ENCODE peak calls at places on chromosome 2, in nine cellular contexts. One of them, this sample, is unnamed.

GRCh38 chr2:240791211-240791800 is 28.7 kb downstream of the KIF1A start:
- DNase-seq in small intestine: no peak
- DNase-seq in brain microvascular endothelial cell: no peak
- DNase-seq in HCT116: no peak
- DNase-seq in adrenal gland: no peak
- DNase-seq in right atrium auricular region: no peak
- DNase-seq in BJ: no peak
- DNase-seq in cardiac muscle cell: no peak
- DNase-seq in lower lobe of right lung: no peak
- DNase-seq in this sample: no peak

GRCh38 chr2:42860518-42861094 is 68.2 kb upstream of the HAAO start:
- DNase-seq in right atrium auricular region: no peak
- DNase-seq in small intestine: no peak
- DNase-seq in adrenal gland: no peak
- DNase-seq in BJ: no peak
- DNase-seq in cardiac muscle cell: no peak
- DNase-seq in HCT116: no peak
- DNase-seq in brain microvascular endothelial cell: no peak
- DNase-seq in lower lobe of right lung: no peak
- DNase-seq in this sample: no peak

GRCh38 chr2:144999040-144999875 is 479.3 kb upstream of the ZEB2 start:
- DNase-seq in cardiac muscle cell: no peak
- DNase-seq in right atrium auricular region: peak; percentile 65
- DNase-seq in HCT116: no peak
- DNase-seq in brain microvascular endothelial cell: peak; percentile 46
- DNase-seq in lower lobe of right lung: no peak
- DNase-seq in BJ: no peak
- DNase-seq in adrenal gland: no peak
- DNase-seq in small intestine: no peak
- DNase-seq in this sample: no peak

GRCh38 chr2:21181957-21182356 is 58.2 kb downstream of the TDRD15 start:
- DNase-seq in BJ: no peak
- DNase-seq in small intestine: no peak
- DNase-seq in HCT116: no peak
- DNase-seq in adrenal gland: no peak
- DNase-seq in cardiac muscle cell: no peak
- DNase-seq in brain microvascular endothelial cell: no peak
- DNase-seq in lower lobe of right lung: no peak
- DNase-seq in right atrium auricular region: no peak
- DNase-seq in this sample: no peak

GRCh38 chr2:106197878-106198277 is 3.8 kb upstream of the UXS1 start:
- DNase-seq in cardiac muscle cell: peak; percentile 21
- DNase-seq in adrenal gland: no peak
- DNase-seq in HCT116: no peak
- DNase-seq in lower lobe of right lung: no peak
- DNase-seq in BJ: peak; percentile 93
- DNase-seq in brain microvascular endothelial cell: peak; percentile 93
- DNase-seq in right atrium auricular region: no peak
- DNase-seq in small intestine: no peak
- DNase-seq in this sample: no peak

GRCh38 chr2:132670104-132670960 is at the start of gene LYPD1:
- DNase-seq in right atrium auricular region: no peak
- DNase-seq in adrenal gland: no peak
- DNase-seq in HCT116: no peak
- DNase-seq in small intestine: peak; percentile 9
- DNase-seq in lower lobe of right lung: peak; percentile 46
- DNase-seq in brain microvascular endothelial cell: no peak
- DNase-seq in BJ: no peak
- DNase-seq in cardiac muscle cell: peak; percentile 34
- DNase-seq in this sample: peak; percentile 67

GRCh38 chr2:96618599-96619283 is 19.4 kb downstream of the KANSL3 start:
- DNase-seq in BJ: no peak
- DNase-seq in lower lobe of right lung: no peak
- DNase-seq in HCT116: no peak
- DNase-seq in small intestine: no peak
- DNase-seq in adrenal gland: no peak
- DNase-seq in right atrium auricular region: no peak
- DNase-seq in cardiac muscle cell: no peak
- DNase-seq in brain microvascular endothelial cell: no peak
- DNase-seq in this sample: no peak

GRCh38 chr2:51329512-51329911 is 297.6 kb upstream of the NRXN1 start:
- DNase-seq in brain microvascular endothelial cell: no peak
- DNase-seq in cardiac muscle cell: no peak
- DNase-seq in adrenal gland: no peak
- DNase-seq in lower lobe of right lung: no peak
- DNase-seq in BJ: no peak
- DNase-seq in HCT116: no peak
- DNase-seq in small intestine: no peak
- DNase-seq in right atrium auricular region: no peak
- DNase-seq in this sample: no peak

GRCh38 chr2:150605664-150606063 is 118.2 kb upstream of the RND3 start:
- DNase-seq in right atrium auricular region: no peak
- DNase-seq in small intestine: no peak
- DNase-seq in adrenal gland: no peak
- DNase-seq in lower lobe of right lung: no peak
- DNase-seq in cardiac muscle cell: no peak
- DNase-seq in brain microvascular endothelial cell: no peak
- DNase-seq in HCT116: no peak
- DNase-seq in BJ: no peak
- DNase-seq in this sample: no peak

GRCh38 chr2:40120957-40121356 is 330.9 kb downstream of the SLC8A1 start:
- DNase-seq in BJ: no peak
- DNase-seq in cardiac muscle cell: no peak
- DNase-seq in brain microvascular endothelial cell: no peak
- DNase-seq in small intestine: no peak
- DNase-seq in HCT116: no peak
- DNase-seq in right atrium auricular region: no peak
- DNase-seq in adrenal gland: no peak
- DNase-seq in lower lobe of right lung: no peak
- DNase-seq in this sample: no peak

GRCh38 chr2:216540920-216541319 is 42.3 kb downstream of the RPL37A start:
- DNase-seq in right atrium auricular region: no peak
- DNase-seq in brain microvascular endothelial cell: no peak
- DNase-seq in adrenal gland: no peak
- DNase-seq in cardiac muscle cell: no peak
- DNase-seq in lower lobe of right lung: no peak
- DNase-seq in HCT116: no peak
- DNase-seq in small intestine: no peak
- DNase-seq in BJ: no peak
- DNase-seq in this sample: no peak

GRCh38 chr2:100702444-100703134 is 117.3 kb upstream of the NPAS2 start:
- DNase-seq in cardiac muscle cell: no peak
- DNase-seq in lower lobe of right lung: no peak
- DNase-seq in BJ: no peak
- DNase-seq in small intestine: no peak
- DNase-seq in brain microvascular endothelial cell: no peak
- DNase-seq in adrenal gland: no peak
- DNase-seq in HCT116: no peak
- DNase-seq in right atrium auricular region: peak; percentile 32
- DNase-seq in this sample: no peak

DNA sequence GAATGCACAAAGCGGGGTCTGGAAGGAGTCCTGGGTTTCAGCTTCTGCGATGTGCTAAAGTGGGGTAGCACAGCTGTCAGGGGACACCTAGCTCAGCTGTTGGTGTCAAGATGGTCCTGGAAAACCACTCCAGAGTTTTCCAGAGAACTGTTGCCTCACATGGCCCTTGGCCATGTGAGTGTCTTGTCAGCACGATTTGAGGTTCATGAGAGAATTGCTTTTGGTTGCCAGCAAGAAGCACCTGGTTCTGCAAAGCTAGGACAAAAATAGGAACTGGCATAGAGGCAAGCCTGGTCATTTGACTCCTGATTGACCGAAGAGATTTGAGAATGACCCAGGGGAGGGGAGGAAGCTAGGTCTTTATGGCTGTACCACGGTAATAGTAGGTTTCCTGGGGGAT is 50.4 kb upstream of the CTLA4 start:
- DNase-seq in adrenal gland: no peak
- DNase-seq in brain microvascular endothelial cell: no peak
- DNase-seq in small intestine: no peak
- DNase-seq in BJ: no peak
- DNase-seq in lower lobe of right lung: no peak
- DNase-seq in right atrium auricular region: no peak
- DNase-seq in cardiac muscle cell: no peak
- DNase-seq in HCT116: no peak
- DNase-seq in this sample: no peak
- H3K36me3 ChIP-seq in adrenal gland: no peaks in the 10 kb centered on the region
- H3K36me3 ChIP-seq in brain microvascular endothelial cell: no peaks in the 10 kb centered on the region
- H3K36me3 ChIP-seq in small intestine: no peaks in the 10 kb centered on the region
- H3K36me3 ChIP-seq in BJ: no peaks in the 10 kb centered on the region
- H3K36me3 ChIP-seq in lower lobe of right lung: no peaks in the 10 kb centered on the region
- H3K36me3 ChIP-seq in right atrium auricular region: no peaks in the 10 kb centered on the region
- H3K36me3 ChIP-seq in cardiac muscle cell: no peaks in the 10 kb centered on the region
- H3K36me3 ChIP-seq in HCT116: no peaks in the 10 kb centered on the region
- H3K36me3 ChIP-seq in this sample: no peaks in the 10 kb centered on the region

DNA sequence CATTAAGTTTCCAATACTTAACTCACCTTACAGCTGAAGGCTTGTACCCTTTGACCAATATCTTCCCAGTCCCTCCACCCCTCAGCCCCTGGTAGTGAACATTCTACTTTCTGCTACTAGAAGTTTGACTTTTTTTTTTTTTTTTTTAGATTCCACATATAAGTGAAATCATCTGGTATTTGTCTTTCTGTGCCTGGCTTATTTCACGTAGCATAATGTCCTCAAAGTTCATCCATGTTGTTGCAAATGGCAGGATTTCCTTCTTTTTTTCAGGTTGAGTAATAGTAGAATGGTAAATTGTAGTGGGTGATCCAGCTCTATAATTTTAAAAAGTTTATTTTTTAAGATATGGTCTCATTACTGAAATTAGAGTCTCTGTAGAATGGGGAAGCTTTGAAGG is 316.0 kb downstream of the MTX2 start:
- DNase-seq in HCT116: no peak
- DNase-seq in small intestine: no peak
- DNase-seq in brain microvascular endothelial cell: no peak
- DNase-seq in BJ: no peak
- DNase-seq in cardiac muscle cell: no peak
- DNase-seq in adrenal gland: no peak
- DNase-seq in right atrium auricular region: no peak
- DNase-seq in lower lobe of right lung: no peak
- DNase-seq in this sample: no peak
- H3K36me3 ChIP-seq in HCT116: no peaks in the 10 kb centered on the region
- H3K36me3 ChIP-seq in small intestine: no peaks in the 10 kb centered on the region
- H3K36me3 ChIP-seq in brain microvascular endothelial cell: no peaks in the 10 kb centered on the region
- H3K36me3 ChIP-seq in BJ: no peaks in the 10 kb centered on the region
- H3K36me3 ChIP-seq in cardiac muscle cell: no peaks in the 10 kb centered on the region
- H3K36me3 ChIP-seq in adrenal gland: no peaks in the 10 kb centered on the region
- H3K36me3 ChIP-seq in right atrium auricular region: no peaks in the 10 kb centered on the region
- H3K36me3 ChIP-seq in lower lobe of right lung: no peaks in the 10 kb centered on the region
- H3K36me3 ChIP-seq in this sample: no peaks in the 10 kb centered on the region

DNA sequence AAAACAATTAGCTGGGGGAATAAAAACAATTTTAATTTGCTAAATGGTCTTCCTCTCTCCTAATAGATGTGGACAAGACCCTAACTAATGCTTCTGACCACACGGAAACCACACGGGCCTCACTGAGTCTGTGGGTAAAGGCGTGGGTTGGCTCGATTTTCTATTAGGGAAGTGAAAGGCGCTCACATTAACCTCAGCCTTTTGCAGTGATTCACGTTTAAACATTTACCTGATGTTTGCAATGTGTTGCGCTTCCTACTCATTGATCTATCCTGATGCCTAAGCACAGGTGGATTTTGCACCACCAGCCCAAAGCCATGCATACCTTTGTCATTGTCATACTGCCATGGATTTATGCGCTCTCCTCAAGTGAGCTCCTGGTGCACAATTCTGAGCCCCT is 35.6 kb upstream of the NRP2 start:
- DNase-seq in HCT116: no peak
- DNase-seq in lower lobe of right lung: no peak
- DNase-seq in cardiac muscle cell: no peak
- DNase-seq in adrenal gland: no peak
- DNase-seq in brain microvascular endothelial cell: no peak
- DNase-seq in BJ: no peak
- DNase-seq in right atrium auricular region: no peak
- DNase-seq in small intestine: no peak
- DNase-seq in this sample: no peak
- H3K36me3 ChIP-seq in HCT116: no peaks in the 10 kb centered on the region
- H3K36me3 ChIP-seq in lower lobe of right lung: no peaks in the 10 kb centered on the region
- H3K36me3 ChIP-seq in cardiac muscle cell: no peaks in the 10 kb centered on the region
- H3K36me3 ChIP-seq in adrenal gland: no peaks in the 10 kb centered on the region
- H3K36me3 ChIP-seq in brain microvascular endothelial cell: no peaks in the 10 kb centered on the region
- H3K36me3 ChIP-seq in BJ: no peaks in the 10 kb centered on the region
- H3K36me3 ChIP-seq in right atrium auricular region: no peaks in the 10 kb centered on the region
- H3K36me3 ChIP-seq in small intestine: no peaks in the 10 kb centered on the region
- H3K36me3 ChIP-seq in this sample: no peaks in the 10 kb centered on the region

DNA sequence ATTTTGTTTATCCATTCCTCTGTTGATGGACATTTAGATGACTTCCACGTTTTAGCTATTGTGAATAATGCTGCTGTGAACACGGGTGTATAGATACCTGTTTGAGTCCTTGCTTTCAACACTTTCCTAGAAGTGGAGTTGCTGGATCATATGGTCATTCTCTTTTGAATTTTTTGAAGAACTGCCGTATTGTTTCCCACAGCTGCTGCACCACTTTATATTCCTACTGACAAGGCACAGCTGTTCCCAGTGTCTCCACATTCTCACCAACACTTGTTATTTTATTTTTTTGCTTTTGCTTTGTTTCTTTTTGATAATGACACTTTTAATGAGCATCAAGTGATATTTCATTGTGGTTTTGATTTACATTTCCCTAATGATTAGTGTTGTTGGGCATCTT is 41.4 kb upstream of the KCNJ13 start:
- DNase-seq in right atrium auricular region: no peak
- DNase-seq in HCT116: no peak
- DNase-seq in cardiac muscle cell: no peak
- DNase-seq in small intestine: no peak
- DNase-seq in lower lobe of right lung: no peak
- DNase-seq in adrenal gland: no peak
- DNase-seq in BJ: no peak
- DNase-seq in brain microvascular endothelial cell: no peak
- DNase-seq in this sample: no peak
- H3K36me3 ChIP-seq in right atrium auricular region: peaks cover 72% of the 10 kb centered on the region
- H3K36me3 ChIP-seq in HCT116: peaks cover 31% of the 10 kb centered on the region
- H3K36me3 ChIP-seq in cardiac muscle cell: peaks cover 56% of the 10 kb centered on the region
- H3K36me3 ChIP-seq in small intestine: peaks cover 8% of the 10 kb centered on the region
- H3K36me3 ChIP-seq in lower lobe of right lung: peaks cover 85% of the 10 kb centered on the region
- H3K36me3 ChIP-seq in adrenal gland: peaks cover 51% of the 10 kb centered on the region
- H3K36me3 ChIP-seq in BJ: peaks cover 8% of the 10 kb centered on the region
- H3K36me3 ChIP-seq in brain microvascular endothelial cell: peaks cover 23% of the 10 kb centered on the region
- H3K36me3 ChIP-seq in this sample: peaks cover 56% of the 10 kb centered on the region

DNA sequence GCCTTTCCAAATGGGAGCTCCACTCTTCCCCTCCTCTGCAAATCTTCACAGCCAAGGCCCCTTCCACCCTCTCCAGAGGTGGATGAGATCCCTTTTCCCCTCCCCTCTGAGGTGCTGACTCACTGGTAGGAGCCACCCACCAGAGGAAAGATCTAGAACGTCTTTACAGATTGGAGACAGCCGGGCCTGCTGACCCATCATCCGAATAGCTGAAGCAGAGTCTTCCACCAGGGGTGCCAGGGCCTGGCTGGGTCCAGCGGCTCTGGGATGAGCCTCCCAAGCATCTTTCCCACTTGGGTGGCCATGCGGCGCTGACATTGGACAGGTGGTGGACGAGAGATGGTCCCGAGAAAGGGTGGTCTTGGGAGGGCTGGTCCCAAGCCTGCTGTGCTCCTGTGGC is 9.0 kb downstream of the ERFE start:
- DNase-seq in cardiac muscle cell: no peak
- DNase-seq in small intestine: no peak
- DNase-seq in HCT116: no peak
- DNase-seq in right atrium auricular region: no peak
- DNase-seq in brain microvascular endothelial cell: no peak
- DNase-seq in adrenal gland: no peak
- DNase-seq in BJ: no peak
- DNase-seq in lower lobe of right lung: no peak
- DNase-seq in this sample: no peak
- H3K36me3 ChIP-seq in cardiac muscle cell: peaks cover 22% of the 10 kb centered on the region
- H3K36me3 ChIP-seq in small intestine: peaks cover 2% of the 10 kb centered on the region
- H3K36me3 ChIP-seq in HCT116: peaks cover 8% of the 10 kb centered on the region
- H3K36me3 ChIP-seq in right atrium auricular region: peaks cover 40% of the 10 kb centered on the region
- H3K36me3 ChIP-seq in brain microvascular endothelial cell: peaks cover 21% of the 10 kb centered on the region
- H3K36me3 ChIP-seq in adrenal gland: peaks cover 39% of the 10 kb centered on the region
- H3K36me3 ChIP-seq in BJ: peaks cover 16% of the 10 kb centered on the region
- H3K36me3 ChIP-seq in lower lobe of right lung: peaks cover 49% of the 10 kb centered on the region
- H3K36me3 ChIP-seq in this sample: peaks cover 24% of the 10 kb centered on the region

This sample was measured in A673.